ENCODE peak calls at places on chromosome 19, in six cellular contexts. One of them, this sample, is unnamed.

GRCh38 chr19:45601115-45601514 is 897 bp downstream of the GPR4 start:
- DNase-seq in HepG2: no peak
- DNase-seq in stomach: no peak
- DNase-seq in A549: no peak
- DNase-seq in tibial nerve: no peak
- DNase-seq in suprapubic skin: no peak
- DNase-seq in this sample: no peak

GRCh38 chr19:7831452-7831851 is 1.4 kb downstream of the EVI5L start:
- DNase-seq in HepG2: peak
- DNase-seq in stomach: peak
- DNase-seq in A549: peak
- DNase-seq in tibial nerve: no peak
- DNase-seq in suprapubic skin: no peak
- DNase-seq in this sample: no peak

GRCh38 chr19:16002985-16003384 is 54.2 kb downstream of the OR10H4 start:
- DNase-seq in HepG2: no peak
- DNase-seq in stomach: no peak
- DNase-seq in A549: no peak
- DNase-seq in tibial nerve: no peak
- DNase-seq in suprapubic skin: no peak
- DNase-seq in this sample: no peak

GRCh38 chr19:29887498-29887897 is 54.5 kb upstream of the URI1 start:
- DNase-seq in HepG2: no peak
- DNase-seq in stomach: peak
- DNase-seq in A549: no peak
- DNase-seq in tibial nerve: no peak
- DNase-seq in suprapubic skin: no peak
- DNase-seq in this sample: peak

GRCh38 chr19:7811989-7812388 is 18.0 kb upstream of the EVI5L start:
- DNase-seq in HepG2: no peak
- DNase-seq in stomach: no peak
- DNase-seq in A549: no peak
- DNase-seq in tibial nerve: no peak
- DNase-seq in suprapubic skin: no peak
- DNase-seq in this sample: no peak

GRCh38 chr19:19460761-19461265 is 54.5 kb downstream of the TSSK6 start:
- DNase-seq in HepG2: no peak
- DNase-seq in stomach: peak
- DNase-seq in A549: no peak
- DNase-seq in tibial nerve: peak
- DNase-seq in suprapubic skin: peak
- DNase-seq in this sample: peak

GRCh38 chr19:1250374-1251232 is 2.2 kb downstream of the MIDN start:
- DNase-seq in HepG2: peak
- DNase-seq in stomach: no peak
- DNase-seq in A549: no peak
- DNase-seq in tibial nerve: no peak
- DNase-seq in suprapubic skin: no peak
- DNase-seq in this sample: peak

GRCh38 chr19:8460516-8461298 is 15.9 kb downstream of the HNRNPM start:
- DNase-seq in HepG2: no peak
- DNase-seq in stomach: no peak
- DNase-seq in A549: no peak
- DNase-seq in tibial nerve: no peak
- DNase-seq in suprapubic skin: no peak
- DNase-seq in this sample: peak

GRCh38 chr19:4357095-4357797 is 13.9 kb downstream of the MPND start:
- DNase-seq in HepG2: no peak
- DNase-seq in stomach: no peak
- DNase-seq in A549: no peak
- DNase-seq in tibial nerve: no peak
- DNase-seq in suprapubic skin: no peak
- DNase-seq in this sample: peak

GRCh38 chr19:16654621-16655020 is 5.3 kb downstream of the SMIM7 start:
- DNase-seq in HepG2: no peak
- DNase-seq in stomach: no peak
- DNase-seq in A549: no peak
- DNase-seq in tibial nerve: no peak
- DNase-seq in suprapubic skin: no peak
- DNase-seq in this sample: no peak

GRCh38 chr19:44737238-44738160 is 11.0 kb upstream of the BCL3 start:
- DNase-seq in HepG2: peak
- DNase-seq in stomach: no peak
- DNase-seq in A549: peak
- DNase-seq in tibial nerve: no peak
- DNase-seq in suprapubic skin: no peak
- DNase-seq in this sample: no peak

GRCh38 chr19:40217921-40218890 is at the start of gene TTC9B:
- DNase-seq in HepG2: no peak
- DNase-seq in stomach: no peak
- DNase-seq in A549: no peak
- DNase-seq in tibial nerve: no peak
- DNase-seq in suprapubic skin: no peak
- DNase-seq in this sample: no peak

GRCh38 chr19:38949580-38950367 is 19.0 kb downstream of the MRPS12 start:
- DNase-seq in HepG2: no peak
- DNase-seq in stomach: peak
- DNase-seq in A549: no peak
- DNase-seq in tibial nerve: peak
- DNase-seq in suprapubic skin: peak
- DNase-seq in this sample: peak

GRCh38 chr19:31096930-31097329 is 252.3 kb downstream of the TSHZ3 start:
- DNase-seq in HepG2: no peak
- DNase-seq in stomach: no peak
- DNase-seq in A549: no peak
- DNase-seq in tibial nerve: no peak
- DNase-seq in suprapubic skin: no peak
- DNase-seq in this sample: no peak

GRCh38 chr19:6259312-6259861 is 20.4 kb downstream of the MLLT1 start:
- DNase-seq in HepG2: no peak
- DNase-seq in stomach: no peak
- DNase-seq in A549: no peak
- DNase-seq in tibial nerve: no peak
- DNase-seq in suprapubic skin: no peak
- DNase-seq in this sample: no peak

GRCh38 chr19:3699741-3700241 is 477 bp downstream of the PIP5K1C start:
- DNase-seq in HepG2: no peak
- DNase-seq in stomach: no peak
- DNase-seq in A549: no peak
- DNase-seq in tibial nerve: no peak
- DNase-seq in suprapubic skin: no peak
- DNase-seq in this sample: no peak

GRCh38 chr19:42207767-42208259 is 9.7 kb downstream of the DEDD2 start:
- DNase-seq in HepG2: no peak
- DNase-seq in stomach: peak
- DNase-seq in A549: peak
- DNase-seq in tibial nerve: no peak
- DNase-seq in suprapubic skin: no peak
- DNase-seq in this sample: no peak

GRCh38 chr19:40512473-40513344 is 45.9 kb downstream of the SPTBN4 start:
- DNase-seq in HepG2: no peak
- DNase-seq in stomach: peak
- DNase-seq in A549: no peak
- DNase-seq in tibial nerve: no peak
- DNase-seq in suprapubic skin: no peak
- DNase-seq in this sample: no peak

GRCh38 chr19:53002479-53002878 is 11.2 kb upstream of the ERVV-1 start:
- DNase-seq in HepG2: no peak
- DNase-seq in stomach: no peak
- DNase-seq in A549: no peak
- DNase-seq in tibial nerve: no peak
- DNase-seq in suprapubic skin: no peak
- DNase-seq in this sample: no peak

GRCh38 chr19:17889609-17890214 is 18.0 kb downstream of the SLC5A5 start:
- DNase-seq in HepG2: peak
- DNase-seq in stomach: no peak
- DNase-seq in A549: peak
- DNase-seq in tibial nerve: no peak
- DNase-seq in suprapubic skin: no peak
- DNase-seq in this sample: no peak

GRCh38 chr19:16252459-16253205 is 54.9 kb downstream of the AP1M1 start:
- DNase-seq in HepG2: no peak
- DNase-seq in stomach: no peak
- DNase-seq in A549: no peak
- DNase-seq in tibial nerve: peak
- DNase-seq in suprapubic skin: no peak
- DNase-seq in this sample: peak

GRCh38 chr19:31015778-31016177 is 333.5 kb downstream of the TSHZ3 start:
- DNase-seq in HepG2: no peak
- DNase-seq in stomach: no peak
- DNase-seq in A549: no peak
- DNase-seq in tibial nerve: no peak
- DNase-seq in suprapubic skin: no peak
- DNase-seq in this sample: no peak

GRCh38 chr19:44576843-44577565 is 36.4 kb upstream of the IGSF23 start:
- DNase-seq in HepG2: peak
- DNase-seq in stomach: peak
- DNase-seq in A549: peak
- DNase-seq in tibial nerve: no peak
- DNase-seq in suprapubic skin: no peak
- DNase-seq in this sample: no peak

GRCh38 chr19:4768934-4769777 is 22.4 kb upstream of the FEM1A start:
- DNase-seq in HepG2: peak
- DNase-seq in stomach: peak
- DNase-seq in A549: peak
- DNase-seq in tibial nerve: peak
- DNase-seq in suprapubic skin: peak
- DNase-seq in this sample: peak

GRCh38 chr19:29569038-29569911 is 36.8 kb upstream of the POP4 start:
- DNase-seq in HepG2: no peak
- DNase-seq in stomach: peak
- DNase-seq in A549: no peak
- DNase-seq in tibial nerve: no peak
- DNase-seq in suprapubic skin: peak
- DNase-seq in this sample: no peak

GRCh38 chr19:39867952-39868351 is 21.8 kb upstream of the FBL start:
- DNase-seq in HepG2: no peak
- DNase-seq in stomach: no peak
- DNase-seq in A549: no peak
- DNase-seq in tibial nerve: no peak
- DNase-seq in suprapubic skin: no peak
- DNase-seq in this sample: no peak

GRCh38 chr19:17968376-17968775 is 1.5 kb downstream of the KCNN1 start:
- DNase-seq in HepG2: no peak
- DNase-seq in stomach: no peak
- DNase-seq in A549: no peak
- DNase-seq in tibial nerve: no peak
- DNase-seq in suprapubic skin: no peak
- DNase-seq in this sample: no peak

DNA sequence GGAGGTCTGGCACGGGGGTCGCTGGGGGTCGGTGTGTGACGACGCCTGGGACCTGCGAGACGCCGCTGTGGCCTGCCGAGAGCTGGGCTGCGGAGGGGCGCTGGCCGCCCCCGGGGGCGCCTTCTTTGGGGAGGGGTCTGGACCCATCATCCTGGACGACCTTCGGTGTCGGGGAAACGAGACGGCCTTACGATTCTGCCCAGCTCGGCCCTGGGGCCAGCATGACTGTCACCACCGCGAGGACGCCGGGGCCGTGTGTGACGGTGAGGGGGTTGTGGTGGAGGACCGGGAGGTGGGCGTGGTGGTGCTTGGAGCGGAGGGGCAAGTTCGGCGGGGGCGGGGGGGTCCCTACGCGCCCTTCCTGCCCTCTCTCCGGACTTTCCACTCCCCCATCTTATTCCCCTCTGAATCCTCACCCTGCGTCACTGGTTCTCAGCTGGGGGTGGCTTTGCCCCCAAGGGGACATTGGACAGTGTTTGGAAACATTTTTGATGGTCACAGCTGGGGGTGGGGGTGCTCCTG is 5.5 kb downstream of the SSC5D start:
- DNase-seq in HepG2: no peak
- DNase-seq in stomach: no peak
- DNase-seq in A549: no peak
- DNase-seq in tibial nerve: no peak
- DNase-seq in suprapubic skin: no peak
- DNase-seq in this sample: no peak
- H3K4me3 ChIP-seq in HepG2: no peak
- H3K4me3 ChIP-seq in stomach: no peak
- H3K4me3 ChIP-seq in A549: no peak
- H3K4me3 ChIP-seq in tibial nerve: no peak
- H3K4me3 ChIP-seq in suprapubic skin: peak
- H3K4me3 ChIP-seq in this sample: no peak

GRCh38 chr19:50344661-50345318 is 15.6 kb upstream of the KCNC3 start:
- DNase-seq in HepG2: no peak
- DNase-seq in stomach: no peak
- DNase-seq in A549: no peak
- DNase-seq in tibial nerve: no peak
- DNase-seq in suprapubic skin: no peak
- DNase-seq in this sample: no peak
- TF ChIP-seq EP300 in HepG2: no peak
- TF ChIP-seq EP300 in stomach: no peak
- TF ChIP-seq EP300 in A549: no peak
- TF ChIP-seq EP300 in tibial nerve: no peak
- TF ChIP-seq EP300 in suprapubic skin: no peak
- TF ChIP-seq EP300 in this sample: no peak

DNA sequence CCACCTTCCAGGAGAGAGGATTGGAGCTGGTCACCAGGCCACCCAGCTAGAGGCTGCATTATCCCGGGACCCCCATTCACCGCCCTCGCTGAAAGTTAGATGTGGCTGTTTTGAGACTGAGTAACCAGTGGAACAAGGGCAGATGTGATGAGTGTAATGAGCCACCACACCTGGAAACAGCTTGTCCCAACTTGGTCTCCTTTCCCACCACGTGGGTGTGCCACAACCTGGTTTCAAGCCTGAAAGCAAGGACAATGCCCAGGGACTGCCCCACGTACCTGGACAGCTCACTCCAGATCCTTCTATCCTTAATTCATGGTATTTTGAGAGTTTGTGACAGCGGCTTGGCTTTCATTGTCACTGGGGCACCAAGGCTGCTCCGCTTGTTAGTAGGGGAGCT is 7.0 kb downstream of the LGI4 start:
- DNase-seq in HepG2: no peak
- DNase-seq in stomach: no peak
- DNase-seq in A549: no peak
- DNase-seq in tibial nerve: no peak
- DNase-seq in suprapubic skin: no peak
- DNase-seq in this sample: no peak
- TF ChIP-seq POLR2A in HepG2: no peak
- TF ChIP-seq POLR2A in stomach: no peak
- TF ChIP-seq POLR2A in A549: no peak
- TF ChIP-seq POLR2A in tibial nerve: no peak
- TF ChIP-seq POLR2A in suprapubic skin: no peak
- TF ChIP-seq POLR2A in this sample: no peak

DNA sequence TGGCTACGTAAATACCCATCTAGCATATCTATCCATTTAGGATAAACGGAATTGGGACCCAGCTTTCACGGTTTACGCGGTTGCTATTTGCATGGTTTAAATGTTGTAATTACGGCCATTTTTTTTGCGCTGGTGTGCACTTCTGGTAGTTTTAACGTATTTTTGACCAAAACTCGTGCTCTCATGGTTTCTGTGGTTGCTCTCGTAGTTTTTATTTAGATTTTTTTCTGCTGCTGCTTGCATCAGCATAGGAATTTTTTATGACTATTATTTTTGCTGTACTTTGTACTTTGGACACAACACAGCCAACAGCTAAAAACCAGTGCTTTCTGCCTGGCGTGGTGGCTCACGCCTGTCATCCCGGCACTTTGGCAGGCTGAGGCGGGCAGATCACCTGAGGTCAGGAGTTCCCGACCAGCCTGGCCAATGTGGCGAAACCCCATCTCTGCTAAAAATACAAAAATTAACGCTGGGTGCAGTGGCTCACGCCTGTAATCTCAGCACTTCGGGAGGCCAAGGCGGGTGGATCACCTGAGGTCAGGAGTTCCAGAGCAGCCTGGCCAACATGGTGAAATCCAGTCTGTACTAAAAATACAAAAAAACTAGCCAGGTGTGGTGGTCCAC is 32.6 kb downstream of the TIMM13 start:
- DNase-seq in HepG2: peak
- DNase-seq in stomach: no peak
- DNase-seq in A549: no peak
- DNase-seq in tibial nerve: no peak
- DNase-seq in suprapubic skin: no peak
- DNase-seq in this sample: no peak
- H3K4me3 ChIP-seq in HepG2: peak
- H3K4me3 ChIP-seq in stomach: no peak
- H3K4me3 ChIP-seq in A549: no peak
- H3K4me3 ChIP-seq in tibial nerve: no peak
- H3K4me3 ChIP-seq in suprapubic skin: no peak
- H3K4me3 ChIP-seq in this sample: no peak